ENCODE peak calls at places on chromosome 14, in six cellular contexts. A is heart right ventricle; D is CD4-positive, alpha-beta T cell; R is neural progenitor cell; K is HCT116; M is hepatocyte. X is an unnamed sample.

GRCh38 chr14:68637106-68638021 is 155.5 kb downstream of the ZFP36L1 start:
- DNase-seq in A (no peak), D (no peak), R (no peak), K (no peak), M (no peak), X (no peak)

GRCh38 chr14:72498646-72499045 is 395.3 kb downstream of the DPF3 start:
- DNase-seq in A (no peak), D (no peak), R (no peak), K (no peak), M (no peak), X (no peak)

GRCh38 chr14:91154851-91155625 is 41.2 kb downstream of the DGLUCY start:
- DNase-seq in A (peak; percentile 57), D (no peak), R (no peak), K (peak; percentile 29), M (peak; percentile 74), X (peak; percentile 25)

GRCh38 chr14:51304428-51304827 is 64.4 kb downstream of the TMX1 start:
- DNase-seq in A (no peak), D (no peak), R (no peak), K (no peak), M (no peak), X (no peak)

GRCh38 chr14:33404054-33404453 is 465.4 kb downstream of the NPAS3 start:
- DNase-seq in A (no peak), D (no peak), R (no peak), K (no peak), M (peak; percentile 10), X (no peak)

GRCh38 chr14:31405599-31406251 is 14.6 kb downstream of the HEATR5A start:
- DNase-seq in A (no peak), D (no peak), R (no peak), K (no peak), M (peak; percentile 19), X (no peak)

GRCh38 chr14:22221508-22221907 is 367.5 kb downstream of the DAD1 start:
- DNase-seq in A (no peak), D (no peak), R (peak; percentile 4), K (peak; percentile 12), M (peak; percentile 27), X (peak; percentile 14)

GRCh38 chr14:101561145-101561896 is at the start of gene DIO3:
- DNase-seq in A (no peak), D (no peak), R (peak; percentile 96), K (peak; percentile 32), M (peak; percentile 89), X (peak; percentile 90)

GRCh38 chr14:105528859-105529505 is 2.6 kb downstream of the TMEM121 start:
- DNase-seq in A (no peak), D (no peak), R (no peak), K (no peak), M (peak; percentile 2), X (no peak)

GRCh38 chr14:34628681-34629135 is 1.2 kb downstream of the SNX6 start:
- DNase-seq in A (peak; percentile 17), D (peak; percentile 11), R (peak; percentile 2), K (no peak), M (peak; percentile 56), X (no peak)

GRCh38 chr14:101201535-101202125 is 298.1 kb upstream of the RTL1 start:
- DNase-seq in A (no peak), D (no peak), R (no peak), K (no peak), M (no peak), X (no peak)

GRCh38 chr14:65446159-65446558 is 33.6 kb downstream of the FUT8 start:
- DNase-seq in A (no peak), D (no peak), R (peak; percentile 25), K (no peak), M (no peak), X (no peak)

GRCh38 chr14:101019974-101020710 is 116.6 kb upstream of the RTL1 start:
- DNase-seq in A (no peak), D (no peak), R (no peak), K (no peak), M (no peak), X (no peak)

GRCh38 chr14:104678901-104679705 is 10.3 kb upstream of the INF2 start:
- DNase-seq in A (no peak), D (no peak), R (no peak), K (no peak), M (no peak), X (no peak)

GRCh38 chr14:75518625-75519024 is 3.6 kb upstream of the BATF start:
- DNase-seq in A (no peak), D (peak; percentile 8), R (peak; percentile 66), K (peak; percentile 12), M (no peak), X (no peak)

GRCh38 chr14:74858022-74858421 is 17.9 kb downstream of the PROX2 start:
- DNase-seq in A (no peak), D (no peak), R (no peak), K (no peak), M (no peak), X (no peak)

GRCh38 chr14:103846569-103847438 is 571 bp downstream of the PPP1R13B start:
- DNase-seq in A (peak; percentile 47), D (no peak), R (peak; percentile 63), K (no peak), M (no peak), X (peak; percentile 18)

GRCh38 chr14:22822619-22823551 is 6.8 kb upstream of the MRPL52 start:
- DNase-seq in A (peak; percentile 76), D (peak; percentile 67), R (peak; percentile 96), K (peak; percentile 51), M (peak; percentile 94), X (peak; percentile 87)

GRCh38 chr14:106174206-106174605 is 647.8 kb downstream of the TMEM121 start:
- DNase-seq in A (no peak), D (peak; percentile 68), R (no peak), K (no peak), M (no peak), X (no peak)

GRCh38 chr14:47009615-47010014 is 358.0 kb upstream of the RPL10L start:
- DNase-seq in A (no peak), D (no peak), R (no peak), K (no peak), M (no peak), X (no peak)

GRCh38 chr14:68084256-68084655 is 264.7 kb downstream of the RAD51B start:
- DNase-seq in A (no peak), D (no peak), R (peak; percentile 47), K (no peak), M (no peak), X (peak; percentile 22)

GRCh38 chr14:93655078-93655750 is 133.1 kb downstream of the PRIMA1 start:
- DNase-seq in A (peak; percentile 22), D (no peak), R (peak; percentile 94), K (peak; percentile 48), M (peak; percentile 90), X (peak; percentile 31)
- TF ChIP-seq CTCF in A (peak; percentile 52), D (peak; percentile 18), R (peak; percentile 79), K (peak; percentile 71), M (peak; percentile 69), X (peak; percentile 21)

GRCh38 chr14:70782361-70782760 is 27.0 kb downstream of the MAP3K9 start:
- DNase-seq in A (no peak), D (no peak), R (no peak), K (no peak), M (no peak), X (no peak)

GRCh38 chr14:70780396-70781075 is 28.8 kb downstream of the MAP3K9 start:
- DNase-seq in A (peak; percentile 8), D (no peak), R (no peak), K (no peak), M (no peak), X (no peak)

GRCh38 chr14:70785556-70785955 is 23.8 kb downstream of the MAP3K9 start:
- DNase-seq in A (no peak), D (no peak), R (no peak), K (no peak), M (no peak), X (no peak)

GRCh38 chr14:70788893-70789292 is 20.4 kb downstream of the MAP3K9 start:
- DNase-seq in A (no peak), D (no peak), R (no peak), K (no peak), M (no peak), X (no peak)

DNA sequence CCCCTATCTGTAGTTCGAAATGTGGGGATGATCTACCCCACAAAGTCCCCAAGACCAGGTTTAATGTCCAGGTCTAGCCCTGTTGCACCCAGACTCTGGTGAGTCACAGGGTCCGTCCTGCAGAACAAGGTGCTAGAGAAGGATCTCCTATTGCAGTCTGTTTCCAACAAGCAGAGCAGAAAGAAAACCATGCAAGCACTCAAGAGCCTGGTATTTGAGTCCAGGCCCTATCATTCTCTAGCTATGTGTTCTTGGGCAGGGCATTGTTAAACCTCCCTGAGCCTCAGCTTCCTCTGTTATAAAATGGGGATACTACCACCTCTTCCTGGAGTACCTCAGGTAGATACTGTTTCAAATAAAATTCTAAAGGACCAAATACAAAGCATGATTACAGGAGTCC is 24.4 kb downstream of the MAP3K9 start:
- DNase-seq in A (no peak), D (no peak), R (no peak), K (no peak), M (no peak), X (no peak)
- TF ChIP-seq CTCF in A (no peak), D (no peak), R (no peak), K (no peak), M (no peak), X (no peak)

DNA sequence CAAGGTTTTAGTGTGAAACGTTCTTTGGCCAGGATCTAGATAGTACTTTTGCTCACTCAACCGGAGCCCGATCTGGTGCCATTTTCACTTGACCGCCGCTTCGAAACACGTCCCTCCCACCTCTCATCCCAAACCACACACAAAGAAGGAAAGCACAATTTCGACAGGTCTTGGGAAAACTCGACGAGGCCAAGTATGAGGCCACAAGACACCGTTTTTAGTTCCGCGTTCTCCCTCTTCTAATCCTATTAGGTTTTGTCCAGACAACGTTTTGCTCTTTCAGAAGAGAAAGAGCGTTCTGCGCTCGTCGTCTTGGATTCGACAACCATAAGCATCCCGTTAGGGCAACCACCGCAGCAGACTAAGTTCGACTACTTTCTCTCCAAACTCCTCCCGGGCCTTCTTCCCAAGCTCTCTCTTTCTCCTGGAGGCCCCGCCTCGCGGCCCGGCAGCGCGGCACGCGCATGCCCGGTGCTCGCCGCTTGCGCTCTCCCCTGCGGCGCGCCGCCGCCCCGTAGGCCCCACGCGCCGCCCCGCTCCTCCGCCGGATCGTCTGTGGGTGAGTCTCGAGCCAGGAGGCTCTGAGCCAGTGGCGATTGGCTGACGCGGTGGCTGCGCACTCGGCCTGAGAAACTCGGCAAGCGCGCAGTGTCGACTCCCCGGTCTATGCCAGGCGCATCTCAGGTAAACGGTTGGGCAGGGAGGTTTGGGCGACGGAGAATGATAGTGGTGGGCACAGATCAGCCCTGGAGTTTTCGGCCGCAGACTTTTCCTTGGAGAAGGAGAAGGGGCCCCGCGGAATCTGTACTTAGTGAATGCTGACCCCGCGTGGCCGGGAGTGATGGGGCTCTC is at the start of gene MIPOL1:
- DNase-seq in A (peak; percentile 83), D (no peak), R (peak; percentile 86), K (peak; percentile 68), M (peak; percentile 95), X (peak; percentile 85)
- TF ChIP-seq CTCF in A (peak; percentile 48), D (no peak), R (peak; percentile 40), K (peak; percentile 35), M (peak; percentile 52), X (no peak)

DNA sequence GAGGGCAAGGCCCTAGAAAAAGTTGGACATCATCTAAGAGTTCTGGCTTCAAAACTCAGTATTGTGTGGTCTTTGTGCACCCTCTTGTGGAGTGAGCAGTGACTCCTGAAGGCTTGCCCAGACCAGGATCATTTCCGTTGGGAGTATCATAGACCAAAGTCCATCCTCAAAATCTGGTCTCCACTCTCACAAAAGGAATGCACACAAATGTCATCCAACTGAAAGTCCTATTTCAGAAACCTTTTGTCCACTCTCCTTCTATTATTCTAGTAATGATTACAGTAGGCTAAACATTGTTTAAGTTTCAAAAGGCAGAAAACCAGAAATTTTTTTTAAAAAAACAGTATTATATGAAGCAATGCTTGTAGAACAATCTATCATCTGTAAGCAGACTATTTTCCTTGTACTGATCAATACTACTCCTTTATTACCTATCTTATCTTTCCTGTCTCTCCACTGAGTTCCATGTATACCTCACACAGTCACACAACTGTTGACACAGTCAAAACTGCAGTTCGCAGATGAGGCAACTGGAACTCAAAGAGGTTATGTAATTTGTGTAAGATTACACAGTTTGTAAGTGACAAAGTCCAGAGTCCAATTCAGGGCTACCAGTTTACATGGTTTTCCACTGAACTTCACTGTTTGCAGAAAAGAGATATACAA is 41.4 kb downstream of the COX16 start:
- DNase-seq in A (peak; percentile 27), D (no peak), R (peak; percentile 84), K (peak; percentile 38), M (peak; percentile 81), X (peak; percentile 59)
- TF ChIP-seq CTCF in A (peak; percentile 51), D (no peak), R (peak; percentile 80), K (peak; percentile 62), M (peak; percentile 87), X (peak; percentile 52)

X was measured in Calu3.